ENCODE peak calls at places on chromosome 16, in eight cellular contexts. H is OCI-LY7; Z is HAP-1; N is ELR; D is IMR-90; F is iris pigment epithelial cell; K is HCT116; R is stimulated activated CD8-positive, alpha-beta memory T cell treated with anti-CD3 and anti-CD28 coated beads, Interleukin-15, amount 100 ng/mL, for 24 hours. C is an unnamed sample.
A peak's percentile ranks its signal among the peaks of the same experiment; 100 is the strongest.

GRCh38 chr16:12065866-12066545 is 89.5 kb downstream of the SNX29 start:
- DNase-seq in H (no peak), Z (no peak), N (no peak), D (no peak), F (no peak), K (no peak), R (no peak), C (no peak)

GRCh38 chr16:57630931-57631845 is 2.8 kb downstream of the ADGRG1 start:
- DNase-seq in H (no peak), Z (no peak), N (no peak), D (no peak), F (no peak), K (no peak), R (no peak), C (no peak)

GRCh38 chr16:80006175-80006895 is 405.8 kb upstream of the MAF start:
- DNase-seq in H (no peak), Z (no peak), N (peak; percentile 80), D (peak; percentile 35), F (peak; percentile 93), K (no peak), R (no peak), C (no peak)

GRCh38 chr16:6335072-6335471 is 997.6 kb upstream of the RBFOX1 start:
- DNase-seq in H (peak; percentile 12), Z (peak; percentile 3), N (peak; percentile 18), D (no peak), F (no peak), K (no peak), R (no peak), C (no peak)

GRCh38 chr16:85611205-85611454 is 2.0 kb upstream of the GSE1 start:
- DNase-seq in H (peak; percentile 45), Z (no peak), N (peak; percentile 60), D (no peak), F (no peak), K (no peak), R (no peak), C (no peak)

GRCh38 chr16:50666658-50667496 is 14.2 kb downstream of the SNX20 start:
- DNase-seq in H (no peak), Z (no peak), N (no peak), D (no peak), F (no peak), K (no peak), R (no peak), C (no peak)

GRCh38 chr16:84617068-84617630 is 729 bp downstream of the COTL1 start:
- DNase-seq in H (peak; percentile 64), Z (no peak), N (peak; percentile 52), D (no peak), F (no peak), K (no peak), R (no peak), C (no peak)

GRCh38 chr16:85948870-85949269 is 49.9 kb downstream of the IRF8 start:
- DNase-seq in H (no peak), Z (no peak), N (no peak), D (no peak), F (no peak), K (no peak), R (no peak), C (no peak)

GRCh38 chr16:26642047-26642664 is 424.6 kb upstream of the C16orf82 start:
- DNase-seq in H (peak; percentile 75), Z (no peak), N (no peak), D (no peak), F (no peak), K (no peak), R (no peak), C (no peak)

GRCh38 chr16:31201511-31202401 is 804 bp downstream of the PYCARD start:
- DNase-seq in H (peak; percentile 66), Z (no peak), N (no peak), D (no peak), F (peak; percentile 28), K (no peak), R (no peak), C (no peak)

GRCh38 chr16:85350146-85350728 is 238.0 kb upstream of the CIBAR2 start:
- DNase-seq in H (no peak), Z (no peak), N (no peak), D (no peak), F (no peak), K (no peak), R (no peak), C (no peak)

GRCh38 chr16:62638964-62639861 is 603.0 kb upstream of the CDH8 start:
- DNase-seq in H (no peak), Z (no peak), N (no peak), D (no peak), F (no peak), K (no peak), R (no peak), C (no peak)

GRCh38 chr16:11391576-11391975 is 46.3 kb downstream of the RMI2 start:
- DNase-seq in H (no peak), Z (no peak), N (no peak), D (no peak), F (no peak), K (no peak), R (no peak), C (no peak)

GRCh38 chr16:77143364-77143763 is 47.6 kb upstream of the MON1B start:
- DNase-seq in H (no peak), Z (no peak), N (no peak), D (no peak), F (no peak), K (no peak), R (no peak), C (no peak)

GRCh38 chr16:3876160-3876559 is 4.4 kb downstream of the CREBBP start:
- DNase-seq in H (no peak), Z (no peak), N (no peak), D (no peak), F (peak; percentile 13), K (no peak), R (no peak), C (no peak)

GRCh38 chr16:23640669-23640958 is 496 bp downstream of the PALB2 start:
- DNase-seq in H (peak; percentile 28), Z (peak; percentile 80), N (no peak), D (no peak), F (peak; percentile 6), K (no peak), R (no peak), C (no peak)

GRCh38 chr16:4924593-4925378 is 12.2 kb downstream of the PPL start:
- DNase-seq in H (no peak), Z (no peak), N (no peak), D (no peak), F (no peak), K (no peak), R (no peak), C (peak; percentile 77)

GRCh38 chr16:58018803-58019202 is 6.8 kb upstream of the MMP15 start:
- DNase-seq in H (no peak), Z (no peak), N (no peak), D (no peak), F (no peak), K (no peak), R (no peak), C (no peak)

GRCh38 chr16:84181144-84181915 is 5.5 kb downstream of the TAF1C start:
- DNase-seq in H (no peak), Z (no peak), N (no peak), D (no peak), F (no peak), K (no peak), R (no peak), C (no peak)

GRCh38 chr16:11916524-11917285 is 949 bp upstream of the GSPT1 start:
- DNase-seq in H (no peak), Z (no peak), N (peak; percentile 65), D (peak; percentile 41), F (peak; percentile 51), K (no peak), R (no peak), C (peak; percentile 50)

GRCh38 chr16:72501739-72502653 is 330.0 kb upstream of the PMFBP1 start:
- DNase-seq in H (peak; percentile 60), Z (peak; percentile 83), N (peak; percentile 75), D (peak; percentile 79), F (peak; percentile 81), K (peak; percentile 56), R (no peak), C (no peak)

GRCh38 chr16:82991941-82992675 is 365.3 kb downstream of the CDH13 start:
- DNase-seq in H (no peak), Z (no peak), N (no peak), D (no peak), F (no peak), K (no peak), R (no peak), C (no peak)

GRCh38 chr16:30953511-30954124 is 3.9 kb upstream of the SETD1A start:
- DNase-seq in H (peak; percentile 91), Z (peak; percentile 75), N (peak; percentile 79), D (peak; percentile 71), F (peak; percentile 80), K (peak; percentile 71), R (no peak), C (no peak)

GRCh38 chr16:56861092-56861610 is 3.9 kb upstream of the SLC12A3 start:
- DNase-seq in H (peak; percentile 29), Z (peak; percentile 98), N (no peak), D (no peak), F (no peak), K (no peak), R (no peak), C (no peak)

GRCh38 chr16:1821861-1822611 is 4.6 kb downstream of the HAGH start:
- DNase-seq in H (no peak), Z (no peak), N (no peak), D (no peak), F (no peak), K (no peak), R (no peak), C (no peak)

GRCh38 chr16:87628940-87629339 is 26.6 kb downstream of the JPH3 start:
- DNase-seq in H (peak; percentile 39), Z (no peak), N (peak; percentile 83), D (peak; percentile 28), F (peak; percentile 70), K (no peak), R (no peak), C (peak; percentile 65)

GRCh38 chr16:75043175-75043937 is 44.5 kb downstream of the ZNRF1 start:
- DNase-seq in H (no peak), Z (no peak), N (no peak), D (no peak), F (no peak), K (no peak), R (no peak), C (no peak)

GRCh38 chr16:84555418-84556196 is 51.1 kb upstream of the MEAK7 start:
- DNase-seq in H (peak; percentile 46), Z (no peak), N (no peak), D (no peak), F (no peak), K (no peak), R (no peak), C (no peak)

GRCh38 chr16:85912271-85912974 is 13.5 kb downstream of the IRF8 start:
- DNase-seq in H (no peak), Z (peak; percentile 93), N (no peak), D (peak; percentile 36), F (peak; percentile 97), K (no peak), R (no peak), C (no peak)

GRCh38 chr16:85349413-85350145 is 237.3 kb upstream of the CIBAR2 start:
- DNase-seq in H (no peak), Z (no peak), N (no peak), D (no peak), F (no peak), K (no peak), R (no peak), C (no peak)

GRCh38 chr16:87897563-87898505 is 28.5 kb upstream of the SLC7A5 start:
- DNase-seq in H (peak; percentile 16), Z (no peak), N (no peak), D (no peak), F (no peak), K (no peak), R (no peak), C (no peak)

GRCh38 chr16:84423416-84423837 is 55.1 kb downstream of the ATP2C2 start:
- DNase-seq in H (peak; percentile 82), Z (peak; percentile 44), N (peak; percentile 67), D (peak; percentile 52), F (peak; percentile 60), K (peak; percentile 80), R (no peak), C (no peak)

GRCh38 chr16:68286153-68287074 is 22.1 kb downstream of the SLC7A6 start:
- DNase-seq in H (peak; percentile 76), Z (no peak), N (no peak), D (no peak), F (no peak), K (no peak), R (no peak), C (no peak)

GRCh38 chr16:31038993-31039392 is 5.6 kb downstream of the STX4 start:
- DNase-seq in H (no peak), Z (no peak), N (no peak), D (no peak), F (no peak), K (no peak), R (no peak), C (no peak)

C was measured in keratinocyte.